ENCODE peak calls at places on chromosomes 11 and 22, in six cellular contexts. Z, D, W, Q, U and K are unnamed samples.

GRCh38 chr22:22556995-22557925 is 1.8 kb downstream of the PRAME start:
- DNase-seq in U (no peak), W (no peak), D (no peak), Q (no peak), Z (no peak), K (no peak)

GRCh38 chr11:65430406-65431217 is 8.0 kb downstream of the NEAT1 start:
- DNase-seq in Q (peak), D (peak), W (no peak), Z (peak), U (no peak), K (no peak)

GRCh38 chr11:71542856-71543743 is 5.1 kb upstream of the KRTAP5-9 start:
- DNase-seq in Q (no peak), W (no peak), D (no peak), Z (no peak), U (no peak), K (no peak)

GRCh38 chr11:19365743-19366410 is 125.1 kb upstream of the E2F8 start:
- DNase-seq in W (no peak), Z (no peak), Q (no peak), D (peak), U (no peak), K (no peak)

GRCh38 chr22:44358723-44359440 is 46.1 kb upstream of the SHISAL1 start:
- DNase-seq in Q (no peak), Z (no peak), D (no peak), W (no peak), U (no peak), K (no peak)

GRCh38 chr11:64461081-64461480 is 102.1 kb downstream of the RPS6KA4 start:
- DNase-seq in W (no peak), U (no peak), D (no peak), Q (no peak), Z (no peak), K (no peak)

GRCh38 chr11:114317738-114318137 is 21.5 kb downstream of the NNMT start:
- DNase-seq in Z (peak), D (peak), Q (no peak), U (no peak), W (peak), K (no peak)

GRCh38 chr11:45238724-45239123 is 47.4 kb downstream of the SYT13 start:
- DNase-seq in Z (no peak), Q (no peak), U (peak), W (no peak), D (peak), K (no peak)

GRCh38 chr11:86446924-86447285 is 72.2 kb downstream of the CCDC81 start:
- DNase-seq in D (no peak), W (no peak), Z (no peak), U (no peak), Q (no peak), K (no peak)

GRCh38 chr22:45997077-45997774 is 20.3 kb upstream of the WNT7B start:
- DNase-seq in W (no peak), D (peak), Z (peak), U (peak), Q (no peak), K (peak)

GRCh38 chr22:50260801-50261614 is 475 bp downstream of the MAPK12 start:
- DNase-seq in Z (no peak), W (no peak), D (peak), U (no peak), Q (no peak), K (no peak)

GRCh38 chr22:26054846-26055245 is 114.4 kb upstream of the SEZ6L start:
- DNase-seq in U (no peak), W (no peak), Z (no peak), D (no peak), Q (no peak), K (no peak)

GRCh38 chr11:44728085-44728410 is 1.3 kb downstream of the TSPAN18 start:
- DNase-seq in Q (no peak), D (no peak), Z (no peak), W (no peak), U (no peak), K (no peak)

GRCh38 chr11:113562576-113562975 is 87.4 kb upstream of the DRD2 start:
- DNase-seq in Z (no peak), Q (no peak), W (no peak), U (no peak), D (no peak), K (no peak)

GRCh38 chr11:12090761-12091261 is 19.6 kb upstream of the MICAL2 start:
- DNase-seq in D (no peak), Q (no peak), Z (no peak), U (no peak), W (peak), K (no peak)

GRCh38 chr11:40328890-40329617 is 1130.4 kb downstream of the LRRC4C start:
- DNase-seq in Q (no peak), W (peak), U (peak), D (peak), Z (peak), K (peak)

GRCh38 chr11:30585892-30586250 is 282 bp downstream of the MPPED2 start:
- DNase-seq in D (no peak), W (no peak), Z (no peak), U (no peak), Q (no peak), K (no peak)

GRCh38 chr11:63552921-63553320 is 10.3 kb downstream of the PLAAT2 start:
- DNase-seq in Z (no peak), Q (no peak), D (no peak), U (no peak), W (no peak), K (no peak)

GRCh38 chr22:46136539-46137217 is 13.6 kb upstream of the PPARA start:
- DNase-seq in Q (no peak), Z (no peak), U (no peak), W (peak), D (no peak), K (no peak)

GRCh38 chr11:96293583-96293982 is 49.4 kb downstream of the MAML2 start:
- DNase-seq in Q (no peak), W (no peak), D (peak), Z (no peak), U (no peak), K (no peak)

GRCh38 chr11:20790622-20791021 is 121.2 kb downstream of the NELL1 start:
- DNase-seq in Z (no peak), W (peak), Q (no peak), U (no peak), D (no peak), K (no peak)

GRCh38 chr22:18929459-18929858 is 6.6 kb downstream of the PRODH start:
- DNase-seq in D (no peak), W (no peak), Z (peak), Q (no peak), U (no peak), K (no peak)

GRCh38 chr22:44723801-44724200 is 21.8 kb downstream of the PRR5 start:
- DNase-seq in Q (no peak), W (no peak), U (no peak), D (peak), Z (no peak), K (peak)

GRCh38 chr22:27032121-27032761 is 374.9 kb downstream of the MIAT start:
- DNase-seq in W (no peak), Q (no peak), U (no peak), D (no peak), Z (no peak), K (no peak)

GRCh38 chr11:45896392-45897068 is 10.5 kb downstream of the FREY1 start:
- DNase-seq in Q (no peak), D (no peak), Z (no peak), U (no peak), W (no peak), K (no peak)

GRCh38 chr11:9755561-9755960 is 91.7 kb downstream of the SWAP70 start:
- DNase-seq in W (no peak), Q (no peak), U (no peak), Z (no peak), D (peak), K (no peak)

GRCh38 chr22:39279170-39279850 is 34.5 kb upstream of the PDGFB start:
- DNase-seq in Q (no peak), U (no peak), D (no peak), Z (no peak), W (no peak), K (no peak)

GRCh38 chr11:65170058-65170534 is at the start of gene SPDYC:
- DNase-seq in D (no peak), W (no peak), Q (no peak), U (no peak), Z (no peak), K (no peak)

GRCh38 chr11:57424802-57425564 is 1.9 kb downstream of the SLC43A3 start:
- DNase-seq in U (peak), D (peak), Z (peak), Q (peak), W (no peak), K (peak)

GRCh38 chr11:44309483-44310197 is at the start of gene ALX4:
- DNase-seq in U (no peak), D (no peak), W (no peak), Z (no peak), Q (no peak), K (no peak)

GRCh38 chr22:46380581-46380980 is 45.1 kb downstream of the TRMU start:
- DNase-seq in W (no peak), Q (no peak), D (no peak), U (no peak), Z (no peak), K (no peak)

DNA sequence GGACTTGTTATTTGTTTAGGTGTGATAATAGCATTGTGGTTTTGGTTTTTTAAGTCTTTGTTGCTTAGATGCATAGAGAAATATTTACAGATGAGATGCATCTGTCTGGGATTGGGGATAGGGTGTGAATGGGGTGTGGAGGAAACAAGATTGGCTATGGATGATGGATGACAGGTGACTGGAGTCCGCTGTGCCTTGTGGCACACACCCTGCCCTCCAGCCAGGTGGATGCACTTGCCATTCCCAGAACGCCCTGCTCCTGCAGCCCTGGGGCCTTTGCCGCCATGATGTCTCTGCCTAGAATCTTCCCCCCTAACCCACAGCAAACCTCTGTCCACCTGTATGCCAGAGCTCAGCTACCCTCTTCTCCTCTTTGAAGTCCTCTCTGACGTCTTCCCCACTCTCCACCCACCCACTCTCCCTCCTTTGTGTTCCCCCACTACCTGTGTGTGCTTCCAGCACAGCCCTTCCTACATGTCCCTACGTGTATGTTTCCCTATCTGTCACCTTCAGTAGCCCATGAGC is 54.7 kb downstream of the WNT11 start:
- DNase-seq in Z (no peak), U (no peak), W (peak), Q (no peak), D (no peak), K (no peak)
- H3K4me3 ChIP-seq in Z (no peak), U (no peak), W (no peak), Q (no peak), D (no peak), K (no peak)

GRCh38 chr11:2138075-2138435 is 1.1 kb downstream of the IGF2 start:
- DNase-seq in D (no peak), Q (no peak), U (no peak), Z (no peak), W (no peak), K (no peak)
- H3K4me3 ChIP-seq in D (no peak), Q (no peak), U (peak), Z (peak), W (peak), K (no peak)

GRCh38 chr11:92681606-92682005 is 287.8 kb upstream of the MTNR1B start:
- DNase-seq in U (no peak), Z (no peak), Q (no peak), W (no peak), D (no peak), K (no peak)
- H3K4me3 ChIP-seq in U (no peak), Z (no peak), Q (no peak), W (no peak), D (no peak), K (no peak)

GRCh38 chr11:73217131-73217809 is 811 bp upstream of the P2RY2 start:
- DNase-seq in Q (no peak), W (no peak), Z (no peak), D (no peak), U (no peak), K (no peak)
- H3K4me3 ChIP-seq in Q (no peak), W (no peak), Z (peak), D (no peak), U (no peak), K (no peak)

DNA sequence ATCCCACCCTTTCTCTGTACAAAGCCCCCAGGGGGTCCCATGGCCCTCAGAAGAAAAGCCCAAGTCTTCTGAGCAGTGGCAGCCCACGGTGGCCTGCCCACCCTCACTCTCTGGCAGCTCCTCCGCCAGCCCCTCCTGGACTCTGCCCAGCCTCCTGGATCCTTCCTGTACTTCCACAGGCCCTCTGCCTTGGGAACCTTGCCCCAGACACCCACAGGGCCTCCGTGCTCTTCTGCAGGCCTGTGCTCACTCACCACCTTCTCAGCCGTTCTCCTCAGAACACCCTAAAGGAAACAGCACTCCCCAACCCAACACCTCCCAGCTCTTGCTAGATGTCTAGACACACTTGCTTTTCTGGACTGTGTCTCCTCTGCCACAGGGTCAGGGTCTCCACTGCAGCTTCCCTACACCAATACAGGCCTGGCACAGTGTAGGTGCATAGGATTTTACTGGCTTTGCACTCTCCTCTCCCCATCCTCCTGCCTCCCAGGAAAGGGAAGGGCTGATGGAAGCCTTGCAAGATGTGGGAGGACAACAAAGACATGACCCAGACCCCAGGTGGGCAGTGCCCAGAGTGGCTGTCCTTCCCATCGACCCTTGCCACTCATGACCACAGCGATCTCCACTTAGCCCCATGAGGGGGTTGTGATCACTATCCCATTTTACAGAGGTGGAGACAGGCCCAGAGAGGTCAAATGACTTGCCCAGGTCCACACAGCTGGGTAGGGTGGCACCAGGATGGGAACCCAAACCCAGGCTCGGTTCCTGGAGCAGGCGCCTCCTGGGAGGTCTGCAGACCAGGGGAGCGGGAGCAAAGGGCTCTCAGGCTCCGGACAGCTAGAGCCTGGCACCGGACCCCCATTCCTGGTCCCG is 2.0 kb downstream of the SCARF2 start:
- DNase-seq in Z (no peak), D (no peak), Q (no peak), W (no peak), U (no peak), K (no peak)
- H3K4me3 ChIP-seq in Z (peak), D (peak), Q (no peak), W (peak), U (peak), K (peak)